ENCODE peak calls at places on chromosomes 13 and 19, in six cellular contexts. C, V, J, U, F and G are unnamed samples.

GRCh38 chr13:41627425-41627824 is 170.1 kb downstream of the RGCC start:
- DNase-seq in C (no peak), V (no peak), J (no peak), U (no peak), F (no peak), G (no peak)

GRCh38 chr19:7513809-7514642 is 1.9 kb upstream of the ZNF358 start:
- DNase-seq in C (no peak), V (no peak), J (no peak), U (no peak), F (no peak), G (no peak)

GRCh38 chr19:32675720-32676185 is at the start of gene RGS9BP:
- DNase-seq in C (peak), V (peak), J (peak), U (peak), F (no peak), G (no peak)

GRCh38 chr19:2084993-2085720 is 11.0 kb downstream of the MOB3A start:
- DNase-seq in C (peak), V (no peak), J (peak), U (no peak), F (peak), G (no peak)

GRCh38 chr13:32175307-32175706 is 139.9 kb downstream of the ZAR1L start:
- DNase-seq in C (no peak), V (no peak), J (no peak), U (no peak), F (no peak), G (no peak)

GRCh38 chr13:107883561-107884175 is 331.7 kb downstream of the LIG4 start:
- DNase-seq in C (no peak), V (peak), J (no peak), U (no peak), F (no peak), G (no peak)

GRCh38 chr13:41809962-41810361 is 150.9 kb downstream of the VWA8 start:
- DNase-seq in C (no peak), V (no peak), J (no peak), U (no peak), F (no peak), G (no peak)

GRCh38 chr19:58181902-58182576 is 822 bp upstream of the ZNF274 start:
- DNase-seq in C (peak), V (no peak), J (peak), U (peak), F (peak), G (no peak)

GRCh38 chr19:1062387-1063029 is 4.5 kb upstream of the ARHGAP45 start:
- DNase-seq in C (no peak), V (no peak), J (no peak), U (peak), F (no peak), G (no peak)

GRCh38 chr19:46082728-46083050 is 41.8 kb downstream of the IGFL3 start:
- DNase-seq in C (no peak), V (peak), J (no peak), U (no peak), F (no peak), G (no peak)

GRCh38 chr13:110536006-110536693 is 25.4 kb downstream of the RAB20 start:
- DNase-seq in C (peak), V (no peak), J (no peak), U (no peak), F (no peak), G (no peak)

GRCh38 chr13:113828282-113828825 is 35.5 kb downstream of the GAS6 start:
- DNase-seq in C (no peak), V (no peak), J (no peak), U (no peak), F (no peak), G (no peak)